ENCODE peak calls at places on chromosomes 7 and 10, in four cellular contexts. One of them, this sample, is unnamed.

GRCh38 chr10:104333728-104334373 is 4.4 kb downstream of the ITPRIP start:
- DNase-seq in iPS-NIHi11: no peak
- DNase-seq in stimulated activated naive B cell treated with anti-CD40 and anti-IgM and Interleukin-4, amounts not matched to agents 10 μg/mL and 1 μg/mL and 100 μg/mL, for 72 hours: no peak
- DNase-seq in adipocyte: no peak
- DNase-seq in this sample: no peak

GRCh38 chr10:24008164-24009066 is 200.5 kb upstream of the KIAA1217 start:
- DNase-seq in iPS-NIHi11: peak; percentile 32
- DNase-seq in stimulated activated naive B cell treated with anti-CD40 and anti-IgM and Interleukin-4, amounts not matched to agents 10 μg/mL and 1 μg/mL and 100 μg/mL, for 72 hours: no peak
- DNase-seq in adipocyte: no peak
- DNase-seq in this sample: no peak

GRCh38 chr7:70063796-70064423 is 465.6 kb downstream of the AUTS2 start:
- DNase-seq in iPS-NIHi11: no peak
- DNase-seq in stimulated activated naive B cell treated with anti-CD40 and anti-IgM and Interleukin-4, amounts not matched to agents 10 μg/mL and 1 μg/mL and 100 μg/mL, for 72 hours: no peak
- DNase-seq in adipocyte: no peak
- DNase-seq in this sample: no peak

GRCh38 chr10:55500931-55501559 is 700.0 kb upstream of the PCDH15 start:
- DNase-seq in iPS-NIHi11: peak; percentile 54
- DNase-seq in stimulated activated naive B cell treated with anti-CD40 and anti-IgM and Interleukin-4, amounts not matched to agents 10 μg/mL and 1 μg/mL and 100 μg/mL, for 72 hours: peak; percentile 0
- DNase-seq in adipocyte: no peak
- DNase-seq in this sample: peak; percentile 61

GRCh38 chr7:47901542-47901941 is 46.7 kb downstream of the PKD1L1 start:
- DNase-seq in iPS-NIHi11: no peak
- DNase-seq in stimulated activated naive B cell treated with anti-CD40 and anti-IgM and Interleukin-4, amounts not matched to agents 10 μg/mL and 1 μg/mL and 100 μg/mL, for 72 hours: no peak
- DNase-seq in adipocyte: peak; percentile 23
- DNase-seq in this sample: no peak

GRCh38 chr10:24556746-24557742 is 166.6 kb downstream of the ARHGAP21 start:
- DNase-seq in iPS-NIHi11: peak; percentile 42
- DNase-seq in stimulated activated naive B cell treated with anti-CD40 and anti-IgM and Interleukin-4, amounts not matched to agents 10 μg/mL and 1 μg/mL and 100 μg/mL, for 72 hours: no peak
- DNase-seq in adipocyte: peak; percentile 81
- DNase-seq in this sample: peak; percentile 48

GRCh38 chr10:123755061-123755460 is 88.9 kb downstream of the GPR26 start:
- DNase-seq in iPS-NIHi11: peak; percentile 28
- DNase-seq in stimulated activated naive B cell treated with anti-CD40 and anti-IgM and Interleukin-4, amounts not matched to agents 10 μg/mL and 1 μg/mL and 100 μg/mL, for 72 hours: no peak
- DNase-seq in adipocyte: no peak
- DNase-seq in this sample: no peak

GRCh38 chr10:24483701-24484100 is 240.0 kb downstream of the ARHGAP21 start:
- DNase-seq in iPS-NIHi11: peak; percentile 72
- DNase-seq in stimulated activated naive B cell treated with anti-CD40 and anti-IgM and Interleukin-4, amounts not matched to agents 10 μg/mL and 1 μg/mL and 100 μg/mL, for 72 hours: no peak
- DNase-seq in adipocyte: peak; percentile 56
- DNase-seq in this sample: peak; percentile 8

GRCh38 chr7:25519962-25520562 is 291.8 kb upstream of the NPVF start:
- DNase-seq in iPS-NIHi11: no peak
- DNase-seq in stimulated activated naive B cell treated with anti-CD40 and anti-IgM and Interleukin-4, amounts not matched to agents 10 μg/mL and 1 μg/mL and 100 μg/mL, for 72 hours: no peak
- DNase-seq in adipocyte: no peak
- DNase-seq in this sample: no peak

GRCh38 chr7:7202375-7202720 is 20.0 kb downstream of the C1GALT1 start:
- DNase-seq in iPS-NIHi11: no peak
- DNase-seq in stimulated activated naive B cell treated with anti-CD40 and anti-IgM and Interleukin-4, amounts not matched to agents 10 μg/mL and 1 μg/mL and 100 μg/mL, for 72 hours: no peak
- DNase-seq in adipocyte: no peak
- DNase-seq in this sample: no peak

GRCh38 chr10:132980426-132981172 is 38.2 kb upstream of the CFAP46 start:
- DNase-seq in iPS-NIHi11: no peak
- DNase-seq in stimulated activated naive B cell treated with anti-CD40 and anti-IgM and Interleukin-4, amounts not matched to agents 10 μg/mL and 1 μg/mL and 100 μg/mL, for 72 hours: no peak
- DNase-seq in adipocyte: no peak
- DNase-seq in this sample: no peak

GRCh38 chr10:21808525-21808924 is 195.0 kb downstream of the DNAJC1 start:
- DNase-seq in iPS-NIHi11: no peak
- DNase-seq in stimulated activated naive B cell treated with anti-CD40 and anti-IgM and Interleukin-4, amounts not matched to agents 10 μg/mL and 1 μg/mL and 100 μg/mL, for 72 hours: no peak
- DNase-seq in adipocyte: no peak
- DNase-seq in this sample: no peak

GRCh38 chr10:97498841-97499560 is at the start of gene UBTD1:
- DNase-seq in iPS-NIHi11: peak; percentile 100
- DNase-seq in stimulated activated naive B cell treated with anti-CD40 and anti-IgM and Interleukin-4, amounts not matched to agents 10 μg/mL and 1 μg/mL and 100 μg/mL, for 72 hours: no peak
- DNase-seq in adipocyte: peak; percentile 84
- DNase-seq in this sample: peak; percentile 57

GRCh38 chr10:124064676-124065075 is 28.7 kb downstream of the CHST15 start:
- DNase-seq in iPS-NIHi11: no peak
- DNase-seq in stimulated activated naive B cell treated with anti-CD40 and anti-IgM and Interleukin-4, amounts not matched to agents 10 μg/mL and 1 μg/mL and 100 μg/mL, for 72 hours: no peak
- DNase-seq in adipocyte: no peak
- DNase-seq in this sample: no peak

GRCh38 chr10:19654576-19654975 is 161.7 kb upstream of the PLXDC2 start:
- DNase-seq in iPS-NIHi11: no peak
- DNase-seq in stimulated activated naive B cell treated with anti-CD40 and anti-IgM and Interleukin-4, amounts not matched to agents 10 μg/mL and 1 μg/mL and 100 μg/mL, for 72 hours: no peak
- DNase-seq in adipocyte: peak; percentile 57
- DNase-seq in this sample: no peak

GRCh38 chr10:6576326-6576725 is 3.8 kb downstream of the PRKCQ start:
- DNase-seq in iPS-NIHi11: no peak
- DNase-seq in stimulated activated naive B cell treated with anti-CD40 and anti-IgM and Interleukin-4, amounts not matched to agents 10 μg/mL and 1 μg/mL and 100 μg/mL, for 72 hours: no peak
- DNase-seq in adipocyte: no peak
- DNase-seq in this sample: no peak

GRCh38 chr10:69222157-69223027 is 2.3 kb downstream of the HKDC1 start:
- DNase-seq in iPS-NIHi11: peak; percentile 78
- DNase-seq in stimulated activated naive B cell treated with anti-CD40 and anti-IgM and Interleukin-4, amounts not matched to agents 10 μg/mL and 1 μg/mL and 100 μg/mL, for 72 hours: peak; percentile 70
- DNase-seq in adipocyte: peak; percentile 80
- DNase-seq in this sample: no peak

GRCh38 chr7:137423321-137423720 is 79.8 kb upstream of the PTN start:
- DNase-seq in iPS-NIHi11: no peak
- DNase-seq in stimulated activated naive B cell treated with anti-CD40 and anti-IgM and Interleukin-4, amounts not matched to agents 10 μg/mL and 1 μg/mL and 100 μg/mL, for 72 hours: no peak
- DNase-seq in adipocyte: peak; percentile 51
- DNase-seq in this sample: no peak

GRCh38 chr7:155752756-155753445 is 59.4 kb downstream of the SHH start:
- DNase-seq in iPS-NIHi11: no peak
- DNase-seq in stimulated activated naive B cell treated with anti-CD40 and anti-IgM and Interleukin-4, amounts not matched to agents 10 μg/mL and 1 μg/mL and 100 μg/mL, for 72 hours: peak; percentile 3
- DNase-seq in adipocyte: no peak
- DNase-seq in this sample: no peak

GRCh38 chr10:124267231-124267885 is 151.4 kb downstream of the OAT start:
- DNase-seq in iPS-NIHi11: no peak
- DNase-seq in stimulated activated naive B cell treated with anti-CD40 and anti-IgM and Interleukin-4, amounts not matched to agents 10 μg/mL and 1 μg/mL and 100 μg/mL, for 72 hours: no peak
- DNase-seq in adipocyte: peak; percentile 72
- DNase-seq in this sample: no peak

GRCh38 chr7:75892634-75893272 is 13.9 kb downstream of the RHBDD2 start:
- DNase-seq in iPS-NIHi11: peak; percentile 59
- DNase-seq in stimulated activated naive B cell treated with anti-CD40 and anti-IgM and Interleukin-4, amounts not matched to agents 10 μg/mL and 1 μg/mL and 100 μg/mL, for 72 hours: no peak
- DNase-seq in adipocyte: peak; percentile 28
- DNase-seq in this sample: no peak

GRCh38 chr10:80442879-80443278 is 11.2 kb upstream of the TSPAN14 start:
- DNase-seq in iPS-NIHi11: no peak
- DNase-seq in stimulated activated naive B cell treated with anti-CD40 and anti-IgM and Interleukin-4, amounts not matched to agents 10 μg/mL and 1 μg/mL and 100 μg/mL, for 72 hours: no peak
- DNase-seq in adipocyte: no peak
- DNase-seq in this sample: no peak

GRCh38 chr7:107063245-107064120 is 19.0 kb downstream of the PRKAR2B start:
- DNase-seq in iPS-NIHi11: no peak
- DNase-seq in stimulated activated naive B cell treated with anti-CD40 and anti-IgM and Interleukin-4, amounts not matched to agents 10 μg/mL and 1 μg/mL and 100 μg/mL, for 72 hours: no peak
- DNase-seq in adipocyte: no peak
- DNase-seq in this sample: no peak

GRCh38 chr10:47145290-47145934 is 154.6 kb upstream of the GDF10 start:
- DNase-seq in iPS-NIHi11: no peak
- DNase-seq in stimulated activated naive B cell treated with anti-CD40 and anti-IgM and Interleukin-4, amounts not matched to agents 10 μg/mL and 1 μg/mL and 100 μg/mL, for 72 hours: no peak
- DNase-seq in adipocyte: no peak
- DNase-seq in this sample: no peak

GRCh38 chr10:70367195-70367796 is 15.1 kb downstream of the LRRC20 start:
- DNase-seq in iPS-NIHi11: no peak
- DNase-seq in stimulated activated naive B cell treated with anti-CD40 and anti-IgM and Interleukin-4, amounts not matched to agents 10 μg/mL and 1 μg/mL and 100 μg/mL, for 72 hours: no peak
- DNase-seq in adipocyte: peak; percentile 75
- DNase-seq in this sample: no peak

GRCh38 chr10:76946268-76946667 is 691.3 kb downstream of the KCNMA1 start:
- DNase-seq in iPS-NIHi11: no peak
- DNase-seq in stimulated activated naive B cell treated with anti-CD40 and anti-IgM and Interleukin-4, amounts not matched to agents 10 μg/mL and 1 μg/mL and 100 μg/mL, for 72 hours: no peak
- DNase-seq in adipocyte: peak; percentile 39
- DNase-seq in this sample: no peak

GRCh38 chr7:122143376-122143750 is 686 bp downstream of the AASS start:
- DNase-seq in iPS-NIHi11: no peak
- DNase-seq in stimulated activated naive B cell treated with anti-CD40 and anti-IgM and Interleukin-4, amounts not matched to agents 10 μg/mL and 1 μg/mL and 100 μg/mL, for 72 hours: peak; percentile 1
- DNase-seq in adipocyte: peak; percentile 65
- DNase-seq in this sample: no peak

GRCh38 chr7:121342631-121343030 is 13.8 kb downstream of the WNT16 start:
- DNase-seq in iPS-NIHi11: no peak
- DNase-seq in stimulated activated naive B cell treated with anti-CD40 and anti-IgM and Interleukin-4, amounts not matched to agents 10 μg/mL and 1 μg/mL and 100 μg/mL, for 72 hours: no peak
- DNase-seq in adipocyte: no peak
- DNase-seq in this sample: no peak